ENCODE peak calls at places on chromosomes 12 and 14, in six cellular contexts. X is RWPE1, H is endothelial cell of umbilical vein, P is heart right ventricle, E is stomach, S is AG04450. K is an unnamed sample.

GRCh38 chr12:66168410-66168809 is 1.4 kb downstream of the TMBIM4 start:
- DNase-seq in E (no peak), P (no peak), S (no peak), H (no peak), X (no peak), K (no peak)

GRCh38 chr12:22034709-22035506 is 11.1 kb upstream of the CMAS start:
- DNase-seq in X (no peak), S (no peak), P (no peak), H (peak), E (no peak), K (no peak)

GRCh38 chr12:93243689-93244513 is 133.8 kb upstream of the NUDT4 start:
- DNase-seq in S (peak), E (no peak), H (peak), X (peak), P (peak), K (peak)

GRCh38 chr14:71248204-71248603 is 340.9 kb downstream of the PCNX1 start:
- DNase-seq in P (no peak), X (no peak), H (no peak), E (no peak), S (no peak), K (no peak)

GRCh38 chr12:89356069-89356665 is 3.9 kb upstream of the DUSP6 start:
- DNase-seq in E (no peak), P (no peak), S (no peak), H (no peak), X (no peak), K (no peak)

GRCh38 chr12:7113389-7113871 is 4.4 kb upstream of the C1RL start:
- DNase-seq in E (no peak), P (no peak), S (no peak), X (no peak), H (peak), K (no peak)

GRCh38 chr12:60201891-60202290 is 606.1 kb downstream of the SLC16A7 start:
- DNase-seq in E (no peak), S (no peak), X (no peak), H (no peak), P (no peak), K (no peak)

GRCh38 chr12:49055092-49055491 is 5.5 kb downstream of the KMT2D start:
- DNase-seq in E (no peak), S (no peak), X (no peak), P (no peak), H (no peak), K (no peak)

GRCh38 chr14:99718811-99719192 is 34.7 kb downstream of the CYP46A1 start:
- DNase-seq in X (no peak), H (no peak), S (no peak), E (no peak), P (no peak), K (no peak)

GRCh38 chr12:75364918-75365317 is 26.0 kb upstream of the GLIPR1L2 start:
- DNase-seq in E (no peak), X (no peak), P (peak), H (no peak), S (no peak), K (no peak)

GRCh38 chr12:2813573-2814185 is 1.2 kb downstream of the ITFG2 start:
- DNase-seq in X (peak), E (no peak), S (no peak), P (peak), H (peak), K (peak)

GRCh38 chr12:29088611-29089219 is 60.4 kb upstream of the FAR2 start:
- DNase-seq in S (no peak), H (peak), X (peak), P (no peak), E (no peak), K (no peak)

GRCh38 chr14:75221797-75222196 is 45.4 kb upstream of the TMED10 start:
- DNase-seq in P (no peak), E (no peak), X (peak), H (peak), S (no peak), K (no peak)

GRCh38 chr12:25276199-25276937 is 25.6 kb upstream of the KRAS start:
- DNase-seq in H (peak), S (peak), P (peak), X (peak), E (peak), K (peak)

GRCh38 chr14:87334997-87335675 is 657.8 kb downstream of the GALC start:
- DNase-seq in H (no peak), P (no peak), E (no peak), X (peak), S (no peak), K (no peak)

GRCh38 chr14:26765301-26765700 is 167.5 kb upstream of the NOVA1 start:
- DNase-seq in E (no peak), H (no peak), P (no peak), S (no peak), X (no peak), K (no peak)
- H3K27ac ChIP-seq in E (peak), H (no peak), P (no peak), S (no peak), X (no peak), K (no peak)

GRCh38 chr14:31389947-31390346 is 30.4 kb downstream of the HEATR5A start:
- DNase-seq in P (no peak), H (no peak), E (no peak), S (no peak), X (no peak), K (no peak)

GRCh38 chr14:31395119-31395518 is 25.2 kb downstream of the HEATR5A start:
- DNase-seq in H (no peak), X (no peak), E (no peak), S (no peak), P (no peak), K (no peak)

GRCh38 chr14:31388687-31389413 is 31.5 kb downstream of the HEATR5A start:
- DNase-seq in X (no peak), H (no peak), S (no peak), P (no peak), E (no peak), K (no peak)

GRCh38 chr14:31391473-31391872 is 28.9 kb downstream of the HEATR5A start:
- DNase-seq in S (no peak), H (no peak), P (no peak), E (no peak), X (no peak), K (no peak)

DNA sequence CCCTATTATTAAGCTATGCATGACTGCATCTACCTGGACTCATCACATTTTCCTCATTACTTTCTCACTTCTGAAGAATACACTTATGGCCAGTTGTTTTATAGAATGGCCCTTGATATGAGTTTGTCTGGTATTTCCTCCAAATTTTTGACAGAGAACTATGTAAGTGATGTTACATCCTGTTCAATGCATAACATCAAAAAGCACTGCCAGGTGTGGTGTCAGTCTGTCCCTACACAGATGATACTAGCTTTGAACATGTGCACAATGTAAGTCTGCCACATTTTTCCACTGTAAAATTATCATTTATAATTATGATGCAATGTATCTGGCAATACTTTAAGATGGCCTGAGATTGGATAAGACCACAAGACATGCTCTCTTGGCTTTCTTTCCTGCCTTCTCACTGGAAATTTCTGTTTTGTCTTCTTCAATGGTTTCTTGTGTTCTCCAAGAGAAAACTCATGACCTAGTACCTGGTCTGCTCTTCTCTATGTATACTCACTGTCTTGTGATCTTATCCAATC is 28.3 kb downstream of the HEATR5A start:
- DNase-seq in H (no peak), S (no peak), E (no peak), P (no peak), X (no peak), K (no peak)
- TF ChIP-seq CTCF in H (no peak), S (no peak), E (no peak), P (no peak), X (no peak), K (no peak)

GRCh38 chr14:91414475-91415342 is 2.9 kb downstream of the CCDC88C start:
- DNase-seq in E (no peak), X (no peak), P (no peak), S (no peak), H (no peak), K (no peak)

GRCh38 chr14:91410781-91411536 is 6.7 kb downstream of the CCDC88C start:
- DNase-seq in P (no peak), X (no peak), S (no peak), E (no peak), H (no peak), K (no peak)

GRCh38 chr14:91415794-91416743 is 1.6 kb downstream of the CCDC88C start:
- DNase-seq in P (no peak), X (peak), S (no peak), H (peak), E (peak), K (no peak)

GRCh38 chr14:91412939-91413338 is 4.7 kb downstream of the CCDC88C start:
- DNase-seq in E (no peak), X (no peak), P (no peak), S (no peak), H (no peak), K (no peak)

DNA sequence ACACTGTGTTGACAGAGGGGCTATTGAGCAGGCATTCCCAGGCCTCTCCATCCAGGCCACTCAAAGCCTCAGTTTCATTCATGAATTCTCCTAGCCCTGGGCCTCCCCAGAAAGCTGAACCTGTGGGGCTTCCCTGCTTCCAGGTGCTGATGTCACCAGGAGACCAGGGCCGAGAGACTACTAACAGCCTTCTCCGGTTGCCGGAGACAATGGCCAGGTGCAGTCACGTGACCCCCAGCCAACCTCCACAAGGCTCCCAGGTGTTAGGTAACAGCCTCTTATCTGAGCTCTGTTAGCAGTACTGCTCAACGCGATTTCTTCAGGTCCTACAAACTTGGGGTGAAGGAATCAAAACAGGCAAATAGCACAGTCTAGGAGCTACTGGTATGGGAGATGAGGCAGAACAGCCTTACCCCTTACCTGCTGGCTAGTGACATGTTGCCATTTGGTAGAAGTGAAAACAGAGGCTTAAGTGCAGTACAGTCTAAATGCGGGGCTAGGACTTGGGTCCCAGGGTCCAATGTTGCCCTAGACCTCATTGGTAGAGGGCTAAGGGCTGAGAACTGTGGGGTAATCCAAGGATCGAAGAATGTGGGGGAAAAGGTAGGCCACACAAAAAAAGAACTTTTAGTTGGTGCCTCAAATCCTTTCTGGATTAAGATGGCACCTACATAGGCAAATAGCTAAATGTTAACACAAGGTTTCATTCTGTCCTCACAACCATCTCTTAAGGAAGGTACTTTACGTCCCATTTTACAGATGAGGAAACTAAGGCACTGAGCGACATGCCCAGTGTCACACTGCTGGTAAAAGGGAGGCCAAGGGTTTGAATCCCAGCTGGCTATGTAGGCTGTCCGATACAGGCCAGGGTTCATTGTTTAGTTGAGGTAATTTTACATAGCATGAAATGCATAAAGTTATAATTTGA is 3.8 kb downstream of the CCDC88C start:
- DNase-seq in X (peak), P (no peak), E (peak), H (no peak), S (no peak), K (peak)
- H3K27ac ChIP-seq in X (peak), P (no peak), E (peak), H (no peak), S (no peak), K (no peak)

GRCh38 chr14:63438065-63438757 is 105.0 kb downstream of the PPP2R5E start:
- DNase-seq in H (peak), P (peak), E (peak), X (peak), S (peak), K (peak)
- TF ChIP-seq CTCF in H (no peak), P (peak), E (no peak), X (peak), S (peak), K (no peak)

DNA sequence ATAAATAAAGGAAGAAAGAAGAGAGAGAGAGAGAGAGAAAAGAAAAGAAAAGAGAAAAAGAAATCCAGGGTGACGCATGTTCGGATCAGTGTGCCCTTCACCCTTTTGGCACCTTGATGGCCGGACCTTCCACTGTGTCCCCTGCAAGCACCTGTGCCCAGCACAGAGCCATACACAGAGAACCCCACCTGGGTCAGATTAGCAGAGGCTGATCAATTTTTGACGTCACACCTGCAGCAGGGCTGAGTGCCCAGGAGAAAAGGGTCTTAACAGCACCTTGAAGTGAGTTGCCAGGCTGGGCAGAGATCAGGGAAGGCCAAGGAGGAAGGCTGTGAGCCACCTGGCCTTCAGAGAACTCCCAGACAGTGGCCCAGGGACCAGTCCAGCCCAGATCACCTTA is 114.4 kb downstream of the CALM1 start:
- DNase-seq in X (no peak), H (no peak), E (no peak), S (no peak), P (no peak), K (no peak)
- H3K27ac ChIP-seq in X (no peak), H (no peak), E (peak), S (no peak), P (no peak), K (no peak)

DNA sequence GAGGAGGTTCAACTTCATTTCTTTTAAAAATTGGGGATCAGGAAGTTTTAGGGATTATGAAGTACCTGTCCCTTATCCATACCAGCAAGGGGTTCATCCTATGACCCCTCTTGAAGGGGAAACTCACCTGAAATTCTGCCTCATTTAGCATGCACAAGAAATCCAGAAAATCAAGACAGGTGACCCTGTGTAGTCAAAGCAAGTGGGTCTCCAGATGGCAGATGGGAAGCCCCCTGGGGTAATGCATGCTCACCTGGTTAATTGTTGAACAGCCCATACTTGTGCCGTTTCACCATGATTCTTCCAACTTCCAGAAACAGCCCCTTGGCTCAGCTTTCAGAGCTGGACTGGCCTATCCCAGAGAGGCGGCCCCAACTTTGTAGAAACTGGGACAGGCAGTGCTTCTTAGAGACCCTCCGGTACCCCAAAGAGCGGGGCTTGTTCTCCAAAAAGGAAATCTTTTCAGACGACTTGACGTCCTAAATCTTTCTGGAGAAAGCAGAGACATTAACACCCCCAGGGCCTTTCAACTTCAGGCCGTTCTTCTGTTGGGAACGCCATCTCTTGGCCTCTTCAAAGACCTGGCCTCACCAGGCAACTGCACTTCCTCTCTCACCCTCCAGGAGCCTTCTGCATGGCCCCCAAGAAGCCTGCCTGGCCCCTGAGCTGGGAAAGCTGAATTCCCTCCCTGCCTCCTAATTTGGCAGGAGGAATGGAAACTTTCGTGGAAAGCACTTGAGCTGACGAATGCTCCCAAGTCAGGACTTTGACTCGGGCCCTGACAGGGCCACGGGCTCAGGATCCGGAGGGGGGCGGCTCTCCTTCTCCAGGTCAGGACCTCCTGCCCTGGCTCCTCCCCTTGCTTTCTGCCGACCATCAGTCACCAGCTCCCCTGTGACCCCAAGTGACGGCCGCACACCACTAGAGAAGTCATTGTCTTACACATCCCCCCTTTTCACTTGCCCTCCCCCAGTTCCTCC is 66.1 kb upstream of the ESRRB start:
- DNase-seq in P (peak), X (no peak), E (no peak), H (no peak), S (no peak), K (no peak)
- TF ChIP-seq CTCF in P (peak), X (no peak), E (no peak), H (no peak), S (no peak), K (no peak)

K was measured in lung.